ENCODE peak calls at places on chromosomes 16 and 17, in seven cellular contexts. One of them, this sample, is unnamed.

GRCh38 chr16:52492789-52493357 is 54.1 kb downstream of the TOX3 start:
- DNase-seq in cardiac muscle cell: no peak
- DNase-seq in EL: no peak
- DNase-seq in stimulated activated CD4-positive, alpha-beta T cell treated with anti-CD3 and anti-CD28 coated beads, Interleukin-1b, Interleukin-23, amount 100 ng/mL, for 1 hour: no peak
- DNase-seq in fibroblast of lung: no peak
- DNase-seq in RCC 7860: no peak
- DNase-seq in stimulated activated CD8-positive, alpha-beta memory T cell treated with anti-CD3 and anti-CD28 coated beads, Interleukin-4, amount 100 ng/mL, for 24 hours: no peak
- DNase-seq in this sample: no peak

GRCh38 chr17:41127371-41127770 is 3.4 kb upstream of the KRTAP4-12 start:
- DNase-seq in cardiac muscle cell: no peak
- DNase-seq in fibroblast of lung: no peak
- DNase-seq in RCC 7860: no peak
- DNase-seq in stimulated activated CD4-positive, alpha-beta T cell treated with anti-CD3 and anti-CD28 coated beads, Interleukin-1b, Interleukin-23, amount 100 ng/mL, for 1 hour: no peak
- DNase-seq in EL: no peak
- DNase-seq in stimulated activated CD8-positive, alpha-beta memory T cell treated with anti-CD3 and anti-CD28 coated beads, Interleukin-4, amount 100 ng/mL, for 24 hours: no peak
- DNase-seq in this sample: no peak

GRCh38 chr17:30336369-30337171 is 2.7 kb upstream of the TMIGD1 start:
- DNase-seq in fibroblast of lung: peak; percentile 36
- DNase-seq in cardiac muscle cell: no peak
- DNase-seq in EL: peak; percentile 66
- DNase-seq in stimulated activated CD8-positive, alpha-beta memory T cell treated with anti-CD3 and anti-CD28 coated beads, Interleukin-4, amount 100 ng/mL, for 24 hours: peak; percentile 15
- DNase-seq in RCC 7860: peak; percentile 78
- DNase-seq in stimulated activated CD4-positive, alpha-beta T cell treated with anti-CD3 and anti-CD28 coated beads, Interleukin-1b, Interleukin-23, amount 100 ng/mL, for 1 hour: peak; percentile 24
- DNase-seq in this sample: no peak

GRCh38 chr17:16622540-16623277 is 30.9 kb downstream of the ZNF624 start:
- DNase-seq in fibroblast of lung: no peak
- DNase-seq in RCC 7860: no peak
- DNase-seq in stimulated activated CD4-positive, alpha-beta T cell treated with anti-CD3 and anti-CD28 coated beads, Interleukin-1b, Interleukin-23, amount 100 ng/mL, for 1 hour: no peak
- DNase-seq in stimulated activated CD8-positive, alpha-beta memory T cell treated with anti-CD3 and anti-CD28 coated beads, Interleukin-4, amount 100 ng/mL, for 24 hours: no peak
- DNase-seq in cardiac muscle cell: no peak
- DNase-seq in EL: no peak
- DNase-seq in this sample: no peak

GRCh38 chr17:42272576-42272975 is 3.6 kb downstream of the STAT5B start:
- DNase-seq in stimulated activated CD4-positive, alpha-beta T cell treated with anti-CD3 and anti-CD28 coated beads, Interleukin-1b, Interleukin-23, amount 100 ng/mL, for 1 hour: no peak
- DNase-seq in stimulated activated CD8-positive, alpha-beta memory T cell treated with anti-CD3 and anti-CD28 coated beads, Interleukin-4, amount 100 ng/mL, for 24 hours: no peak
- DNase-seq in fibroblast of lung: no peak
- DNase-seq in EL: no peak
- DNase-seq in RCC 7860: no peak
- DNase-seq in cardiac muscle cell: no peak
- DNase-seq in this sample: no peak

GRCh38 chr16:75038036-75038959 is 39.5 kb downstream of the ZNRF1 start:
- DNase-seq in RCC 7860: no peak
- DNase-seq in EL: peak; percentile 21
- DNase-seq in stimulated activated CD8-positive, alpha-beta memory T cell treated with anti-CD3 and anti-CD28 coated beads, Interleukin-4, amount 100 ng/mL, for 24 hours: no peak
- DNase-seq in cardiac muscle cell: no peak
- DNase-seq in stimulated activated CD4-positive, alpha-beta T cell treated with anti-CD3 and anti-CD28 coated beads, Interleukin-1b, Interleukin-23, amount 100 ng/mL, for 1 hour: no peak
- DNase-seq in fibroblast of lung: peak; percentile 71
- DNase-seq in this sample: no peak

GRCh38 chr17:62800580-62800979 is 7.5 kb downstream of the MARCHF10 start:
- DNase-seq in stimulated activated CD4-positive, alpha-beta T cell treated with anti-CD3 and anti-CD28 coated beads, Interleukin-1b, Interleukin-23, amount 100 ng/mL, for 1 hour: no peak
- DNase-seq in cardiac muscle cell: no peak
- DNase-seq in EL: no peak
- DNase-seq in RCC 7860: no peak
- DNase-seq in stimulated activated CD8-positive, alpha-beta memory T cell treated with anti-CD3 and anti-CD28 coated beads, Interleukin-4, amount 100 ng/mL, for 24 hours: no peak
- DNase-seq in fibroblast of lung: peak; percentile 48
- DNase-seq in this sample: no peak

GRCh38 chr16:88471575-88471974 is 18.5 kb downstream of the ZFPM1 start:
- DNase-seq in RCC 7860: no peak
- DNase-seq in cardiac muscle cell: no peak
- DNase-seq in EL: no peak
- DNase-seq in fibroblast of lung: no peak
- DNase-seq in stimulated activated CD4-positive, alpha-beta T cell treated with anti-CD3 and anti-CD28 coated beads, Interleukin-1b, Interleukin-23, amount 100 ng/mL, for 1 hour: no peak
- DNase-seq in stimulated activated CD8-positive, alpha-beta memory T cell treated with anti-CD3 and anti-CD28 coated beads, Interleukin-4, amount 100 ng/mL, for 24 hours: no peak
- DNase-seq in this sample: no peak

GRCh38 chr16:57742543-57742942 is 7.0 kb downstream of the KATNB1 start:
- DNase-seq in stimulated activated CD4-positive, alpha-beta T cell treated with anti-CD3 and anti-CD28 coated beads, Interleukin-1b, Interleukin-23, amount 100 ng/mL, for 1 hour: no peak
- DNase-seq in fibroblast of lung: no peak
- DNase-seq in stimulated activated CD8-positive, alpha-beta memory T cell treated with anti-CD3 and anti-CD28 coated beads, Interleukin-4, amount 100 ng/mL, for 24 hours: no peak
- DNase-seq in RCC 7860: no peak
- DNase-seq in EL: no peak
- DNase-seq in cardiac muscle cell: no peak
- DNase-seq in this sample: no peak

GRCh38 chr16:20925780-20926179 is 25.2 kb downstream of the LYRM1 start:
- DNase-seq in stimulated activated CD4-positive, alpha-beta T cell treated with anti-CD3 and anti-CD28 coated beads, Interleukin-1b, Interleukin-23, amount 100 ng/mL, for 1 hour: no peak
- DNase-seq in fibroblast of lung: no peak
- DNase-seq in RCC 7860: no peak
- DNase-seq in stimulated activated CD8-positive, alpha-beta memory T cell treated with anti-CD3 and anti-CD28 coated beads, Interleukin-4, amount 100 ng/mL, for 24 hours: no peak
- DNase-seq in cardiac muscle cell: no peak
- DNase-seq in EL: no peak
- DNase-seq in this sample: no peak

GRCh38 chr17:17343160-17343735 is 40.1 kb downstream of the NT5M start:
- DNase-seq in stimulated activated CD8-positive, alpha-beta memory T cell treated with anti-CD3 and anti-CD28 coated beads, Interleukin-4, amount 100 ng/mL, for 24 hours: no peak
- DNase-seq in EL: no peak
- DNase-seq in RCC 7860: no peak
- DNase-seq in stimulated activated CD4-positive, alpha-beta T cell treated with anti-CD3 and anti-CD28 coated beads, Interleukin-1b, Interleukin-23, amount 100 ng/mL, for 1 hour: no peak
- DNase-seq in cardiac muscle cell: no peak
- DNase-seq in fibroblast of lung: no peak
- DNase-seq in this sample: peak; percentile 46

GRCh38 chr16:81654346-81654745 is 124.7 kb upstream of the PLCG2 start:
- DNase-seq in RCC 7860: peak; percentile 20
- DNase-seq in EL: no peak
- DNase-seq in stimulated activated CD4-positive, alpha-beta T cell treated with anti-CD3 and anti-CD28 coated beads, Interleukin-1b, Interleukin-23, amount 100 ng/mL, for 1 hour: no peak
- DNase-seq in stimulated activated CD8-positive, alpha-beta memory T cell treated with anti-CD3 and anti-CD28 coated beads, Interleukin-4, amount 100 ng/mL, for 24 hours: no peak
- DNase-seq in cardiac muscle cell: no peak
- DNase-seq in fibroblast of lung: peak; percentile 26
- DNase-seq in this sample: no peak

GRCh38 chr16:4244254-4244812 is 2.5 kb upstream of the SRL start:
- DNase-seq in RCC 7860: no peak
- DNase-seq in fibroblast of lung: no peak
- DNase-seq in stimulated activated CD8-positive, alpha-beta memory T cell treated with anti-CD3 and anti-CD28 coated beads, Interleukin-4, amount 100 ng/mL, for 24 hours: no peak
- DNase-seq in cardiac muscle cell: peak; percentile 72
- DNase-seq in stimulated activated CD4-positive, alpha-beta T cell treated with anti-CD3 and anti-CD28 coated beads, Interleukin-1b, Interleukin-23, amount 100 ng/mL, for 1 hour: no peak
- DNase-seq in EL: no peak
- DNase-seq in this sample: no peak

This sample was measured in sigmoid colon.